ENCODE peak calls at places on chromosome 17, in ten cellular contexts. L is dorsolateral prefrontal cortex, J is GM06990, T is transverse colon, F is lower leg skin, B is BJ, I is psoas muscle, O is A673, S is heart left ventricle, P is AG04450. M is an unnamed sample.

GRCh38 chr17:64177346-64178010 is 47.5 kb upstream of the ERN1 start:
- DNase-seq in L (no peak), J (no peak), T (no peak), F (no peak), B (no peak), I (no peak), O (no peak), S (no peak), P (no peak), M (no peak)

GRCh38 chr17:67488161-67488560 is 111.1 kb downstream of the PITPNC1 start:
- DNase-seq in L (peak; percentile 64), J (no peak), T (no peak), F (peak; percentile 90), B (no peak), I (peak; percentile 64), O (no peak), S (no peak), P (no peak), M (no peak)

GRCh38 chr17:40248507-40248906 is 29.4 kb downstream of the WIPF2 start:
- DNase-seq in L (no peak), J (no peak), T (no peak), F (no peak), B (no peak), I (no peak), O (no peak), S (no peak), P (no peak), M (no peak)

GRCh38 chr17:57256708-57257112 is 387 bp downstream of the MSI2 start:
- DNase-seq in L (no peak), J (peak; percentile 59), T (peak; percentile 34), F (no peak), B (no peak), I (peak; percentile 62), O (peak; percentile 42), S (no peak), P (no peak), M (no peak)

GRCh38 chr17:40178021-40178601 is 841 bp downstream of the RAPGEFL1 start:
- DNase-seq in L (no peak), J (no peak), T (peak; percentile 37), F (no peak), B (no peak), I (no peak), O (no peak), S (no peak), P (no peak), M (no peak)

GRCh38 chr17:3542410-3543088 is 15.1 kb downstream of the TRPV3 start:
- DNase-seq in L (no peak), J (no peak), T (no peak), F (no peak), B (no peak), I (no peak), O (no peak), S (no peak), P (no peak), M (no peak)

GRCh38 chr17:2090804-2091534 is 36.1 kb downstream of the HIC1 start:
- DNase-seq in L (no peak), J (no peak), T (peak; percentile 56), F (no peak), B (peak; percentile 83), I (peak; percentile 80), O (peak; percentile 82), S (peak; percentile 86), P (peak; percentile 82), M (no peak)

GRCh38 chr17:63635787-63636186 is 13.6 kb downstream of the MAP3K3 start:
- DNase-seq in L (peak; percentile 64), J (no peak), T (no peak), F (no peak), B (no peak), I (no peak), O (peak; percentile 45), S (no peak), P (no peak), M (no peak)

GRCh38 chr17:76003915-76004314 is 3.3 kb downstream of the CDK3 start:
- DNase-seq in L (no peak), J (no peak), T (no peak), F (no peak), B (no peak), I (no peak), O (no peak), S (no peak), P (no peak), M (no peak)

GRCh38 chr17:76002100-76002499 is 1.4 kb downstream of the CDK3 start:
- DNase-seq in L (no peak), J (no peak), T (no peak), F (no peak), B (no peak), I (no peak), O (no peak), S (no peak), P (no peak), M (no peak)

GRCh38 chr17:76000016-76000754 is 470 bp upstream of the CDK3 start:
- DNase-seq in L (no peak), J (peak; percentile 61), T (peak; percentile 81), F (no peak), B (no peak), I (peak; percentile 58), O (peak; percentile 73), S (peak; percentile 30), P (no peak), M (peak; percentile 90)

GRCh38 chr17:75998327-75998795 is 2.3 kb upstream of the CDK3 start:
- DNase-seq in L (no peak), J (no peak), T (peak; percentile 58), F (no peak), B (no peak), I (peak; percentile 7), O (no peak), S (peak; percentile 3), P (no peak), M (no peak)

DNA sequence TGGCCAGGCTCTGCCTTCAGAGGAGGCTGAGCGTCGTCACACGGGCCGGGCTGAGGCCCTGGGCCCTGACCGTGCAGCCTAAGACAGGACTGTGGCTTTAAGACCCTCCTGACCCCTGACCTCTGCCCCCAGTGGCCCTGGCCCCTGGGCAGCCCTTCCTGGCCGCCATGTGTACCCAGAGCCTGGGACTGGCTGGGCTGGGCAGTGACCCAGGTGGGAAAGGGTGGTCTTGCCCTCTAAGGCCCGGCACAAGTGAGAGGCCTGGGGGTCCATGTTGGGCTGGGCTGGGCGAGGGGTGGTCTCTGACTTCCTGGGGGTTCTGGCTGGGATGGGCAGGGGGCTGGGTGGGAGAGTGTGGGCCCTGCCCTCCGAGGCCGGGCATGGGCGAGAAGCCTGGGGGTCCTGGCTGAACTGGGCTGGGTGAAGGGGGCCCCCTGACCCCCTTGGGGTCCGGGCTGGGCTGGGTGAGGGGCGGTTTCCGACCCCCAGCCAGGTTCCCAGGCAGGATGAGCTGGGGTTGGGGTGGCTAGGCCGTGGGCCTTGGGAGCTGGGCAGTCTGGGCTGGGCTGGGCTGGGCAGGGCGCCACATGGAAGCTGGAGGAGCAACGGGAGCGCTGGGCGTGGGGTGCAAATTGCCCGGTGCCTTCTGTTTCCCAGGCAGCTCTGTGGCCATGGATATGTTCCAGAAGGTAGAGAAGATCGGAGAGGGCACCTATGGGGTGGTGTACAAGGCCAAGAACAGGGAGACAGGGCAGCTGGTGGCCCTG is at the start of gene CDK3:
- DNase-seq in L (no peak), J (no peak), T (peak; percentile 76), F (no peak), B (no peak), I (peak; percentile 43), O (no peak), S (peak; percentile 22), P (no peak), M (no peak)
- TF ChIP-seq CTCF in L (no peak), J (no peak), T (no peak), F (no peak), B (no peak), I (peak; percentile 1), O (peak; percentile 43), S (peak; percentile 14), P (no peak), M (no peak)

GRCh38 chr17:45753645-45754225 is 30.4 kb upstream of the CRHR1 start:
- DNase-seq in L (no peak), J (no peak), T (no peak), F (no peak), B (no peak), I (no peak), O (no peak), S (no peak), P (no peak), M (no peak)

GRCh38 chr17:45755050-45755449 is 29.1 kb upstream of the CRHR1 start:
- DNase-seq in L (no peak), J (no peak), T (no peak), F (no peak), B (no peak), I (no peak), O (no peak), S (no peak), P (no peak), M (no peak)

GRCh38 chr17:45758544-45758943 is 25.6 kb upstream of the CRHR1 start:
- DNase-seq in L (no peak), J (no peak), T (no peak), F (no peak), B (no peak), I (no peak), O (no peak), S (no peak), P (no peak), M (no peak)

GRCh38 chr17:45757431-45758218 is 26.5 kb upstream of the CRHR1 start:
- DNase-seq in L (no peak), J (no peak), T (no peak), F (no peak), B (no peak), I (no peak), O (no peak), S (no peak), P (no peak), M (no peak)

DNA sequence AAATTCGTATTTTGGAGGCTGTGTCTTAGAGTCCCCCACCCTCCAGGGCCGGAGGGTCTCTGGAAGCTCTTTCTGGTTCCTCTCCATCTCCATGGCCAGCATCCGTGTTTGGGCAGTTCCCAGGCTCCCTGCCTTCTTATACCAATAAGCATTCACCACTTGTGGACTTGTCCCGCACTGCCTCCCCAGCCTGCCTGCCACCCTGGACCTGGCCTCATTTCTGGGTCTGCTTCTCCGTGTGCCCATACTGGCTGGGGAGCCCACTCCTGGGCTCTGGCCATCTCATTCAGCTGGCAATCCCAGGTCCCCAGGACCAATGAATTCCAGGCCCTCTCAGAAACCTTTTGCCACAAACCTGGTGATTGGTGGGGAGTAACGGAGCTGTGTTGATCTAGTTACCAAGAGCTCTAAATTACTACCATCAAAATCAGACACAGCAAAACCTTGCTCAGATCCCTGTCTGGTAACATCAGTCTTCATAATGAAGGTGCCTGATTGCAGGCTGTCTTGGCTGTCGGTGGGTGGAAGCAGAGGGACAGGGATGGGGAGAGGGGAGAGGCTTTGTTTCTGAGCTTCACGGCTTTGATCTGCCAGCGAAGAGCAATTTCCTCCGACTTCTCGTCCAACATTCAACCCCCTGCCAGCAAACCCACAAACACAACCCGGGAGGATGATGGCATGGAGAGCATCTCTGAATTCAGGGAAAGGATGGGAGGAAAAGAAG is 27.7 kb upstream of the CRHR1 start:
- DNase-seq in L (no peak), J (no peak), T (no peak), F (no peak), B (no peak), I (no peak), O (no peak), S (no peak), P (no peak), M (no peak)
- TF ChIP-seq CTCF in L (no peak), J (no peak), T (no peak), F (no peak), B (no peak), I (no peak), O (no peak), S (no peak), P (no peak), M (no peak)

GRCh38 chr17:78572277-78573205 is 4.7 kb downstream of the DNAH17 start:
- DNase-seq in L (no peak), J (no peak), T (no peak), F (no peak), B (no peak), I (no peak), O (peak; percentile 25), S (no peak), P (no peak), M (no peak)

GRCh38 chr17:78576389-78577112 is 645 bp downstream of the DNAH17 start:
- DNase-seq in L (no peak), J (no peak), T (no peak), F (no peak), B (no peak), I (peak; percentile 52), O (no peak), S (peak; percentile 66), P (no peak), M (no peak)

GRCh38 chr17:78575340-78575739 is 1.9 kb downstream of the DNAH17 start:
- DNase-seq in L (no peak), J (no peak), T (no peak), F (no peak), B (no peak), I (peak; percentile 30), O (no peak), S (peak; percentile 5), P (no peak), M (no peak)

GRCh38 chr17:78575899-78576298 is 1.3 kb downstream of the DNAH17 start:
- DNase-seq in L (no peak), J (no peak), T (no peak), F (no peak), B (no peak), I (peak; percentile 12), O (no peak), S (peak; percentile 15), P (no peak), M (no peak)

DNA sequence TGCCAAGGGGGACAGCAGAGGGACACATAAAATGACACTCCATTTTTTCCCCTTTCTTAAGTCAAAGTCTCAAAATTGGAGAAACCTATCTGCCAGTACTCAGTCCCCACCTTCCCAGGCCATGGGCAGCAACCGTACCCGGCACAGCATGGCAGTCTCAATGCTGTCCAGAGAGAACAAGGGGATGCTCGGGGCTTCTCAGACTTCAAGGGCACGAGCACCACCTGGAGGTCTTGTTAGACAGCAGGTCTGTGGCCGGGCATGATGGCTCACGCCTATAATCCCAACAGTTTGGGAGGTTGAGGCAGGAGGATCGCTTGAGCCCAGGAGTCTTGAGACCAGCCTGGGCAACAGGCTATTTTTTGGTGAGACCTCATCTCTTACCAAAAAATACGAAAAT is 3.2 kb downstream of the DNAH17 start:
- DNase-seq in L (no peak), J (no peak), T (no peak), F (no peak), B (no peak), I (peak; percentile 34), O (peak; percentile 35), S (peak; percentile 3), P (no peak), M (no peak)
- TF ChIP-seq CTCF in L (no peak), J (peak; percentile 42), T (no peak), F (no peak), B (no peak), I (no peak), O (no peak), S (no peak), P (no peak), M (no peak)

DNA sequence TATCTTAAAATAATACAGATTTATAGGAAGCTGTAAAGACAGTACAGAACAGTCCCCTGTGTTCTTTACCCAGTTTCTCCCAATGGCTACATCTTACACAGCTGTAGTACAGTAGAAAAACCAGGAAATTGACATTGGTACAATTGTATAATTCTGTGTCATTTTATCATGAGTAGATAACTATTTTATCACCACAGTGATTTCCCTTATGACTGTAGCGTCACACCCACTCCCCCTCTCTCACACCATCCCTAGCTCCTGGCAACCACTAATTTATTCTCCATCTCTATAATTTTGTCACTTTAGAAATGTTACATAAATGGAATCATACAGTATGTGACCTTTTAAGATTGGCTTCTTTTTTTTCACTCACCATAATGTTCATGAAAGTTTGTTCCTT is 30.9 kb downstream of the CLTC start:
- DNase-seq in L (no peak), J (no peak), T (no peak), F (no peak), B (no peak), I (no peak), O (no peak), S (no peak), P (no peak), M (no peak)
- TF ChIP-seq CTCF in L (no peak), J (no peak), T (no peak), F (no peak), B (no peak), I (no peak), O (no peak), S (no peak), P (no peak), M (no peak)

M was measured in GM13976.